ENCODE peak calls at places on chromosomes 13 and 19, in eight cellular contexts. E is stimulated activated CD4-positive, alpha-beta T cell treated with anti-CD3 and anti-CD28 coated beads, Interleukin-1b, Interleukin-23, amount 100 ng/mL, for 1 hour; T is gastrocnemius medialis; J is stimulated activated CD8-positive, alpha-beta memory T cell treated with anti-CD3 and anti-CD28 coated beads, Interleukin-2, amount 100 ng/mL, for 1 hour; Q is COLO829; R is transverse colon; P is fibroblast of gingiva; X is activated T-cell treated with anti-CD3 and anti-CD28 coated beads for 1 hour. A is an unnamed sample.

GRCh38 chr13:91368676-91369425 is 21.4 kb downstream of the MIR17HG start:
- DNase-seq in T (no peak), E (no peak), J (no peak), Q (no peak), X (no peak), P (peak), R (no peak), A (no peak)

GRCh38 chr19:44912854-44913253 is 1.6 kb upstream of the APOC1 start:
- DNase-seq in Q (no peak), J (no peak), T (peak), E (no peak), P (peak), R (peak), X (no peak), A (no peak)

GRCh38 chr19:55116232-55117062 is 990 bp downstream of the PPP1R12C start:
- DNase-seq in E (no peak), Q (peak), J (peak), T (peak), R (peak), P (peak), X (peak), A (no peak)

GRCh38 chr19:52567921-52568320 is 2.2 kb upstream of the ZNF701 start:
- DNase-seq in Q (no peak), T (no peak), P (no peak), X (no peak), J (no peak), E (no peak), R (no peak), A (no peak)

GRCh38 chr13:73399347-73400216 is 340.8 kb downstream of the KLF5 start:
- DNase-seq in J (no peak), T (no peak), X (no peak), R (peak), Q (peak), E (no peak), P (no peak), A (no peak)

GRCh38 chr19:48617146-48617937 is 1.6 kb downstream of the RPL18 start:
- DNase-seq in T (no peak), E (no peak), X (no peak), J (no peak), R (no peak), P (no peak), Q (no peak), A (no peak)

GRCh38 chr19:37905936-37906867 is at the start of gene WDR87:
- DNase-seq in Q (no peak), R (peak), E (peak), X (peak), J (peak), P (no peak), T (no peak), A (peak)

GRCh38 chr13:25222740-25223139 is 50.7 kb upstream of the AMER2 start:
- DNase-seq in Q (no peak), R (no peak), X (no peak), P (no peak), T (no peak), J (no peak), E (no peak), A (no peak)

GRCh38 chr13:99332456-99332855 is 25.3 kb upstream of the GPR183 start:
- DNase-seq in J (no peak), Q (no peak), X (no peak), R (no peak), P (no peak), E (no peak), T (no peak), A (no peak)

GRCh38 chr13:20193924-20194631 is 1.3 kb upstream of the GJB2 start:
- DNase-seq in J (no peak), Q (no peak), R (no peak), X (no peak), T (no peak), P (no peak), E (no peak), A (no peak)

GRCh38 chr19:41795031-41795461 is 1.3 kb upstream of the CEACAM3 start:
- DNase-seq in R (peak), E (peak), J (peak), Q (no peak), P (no peak), X (peak), T (no peak), A (peak)

GRCh38 chr19:36838784-36839324 is 667 bp upstream of the ZNF790 start:
- DNase-seq in P (no peak), E (no peak), X (no peak), T (no peak), J (no peak), Q (no peak), R (no peak), A (no peak)

GRCh38 chr13:110197471-110197870 is 109.5 kb downstream of the COL4A1 start:
- DNase-seq in E (no peak), T (no peak), J (no peak), X (no peak), P (no peak), R (no peak), Q (no peak), A (no peak)

GRCh38 chr19:49553451-49554271 is 25.9 kb downstream of the RCN3 start:
- DNase-seq in J (no peak), Q (no peak), P (peak), R (peak), E (no peak), X (peak), T (no peak), A (no peak)

GRCh38 chr13:113307491-113307890 is 10.5 kb downstream of the LAMP1 start:
- DNase-seq in T (no peak), Q (no peak), P (no peak), J (no peak), R (no peak), X (no peak), E (no peak), A (no peak)

GRCh38 chr19:55545913-55546495 is 661 bp upstream of the SBK3 start:
- DNase-seq in J (no peak), R (no peak), E (no peak), X (no peak), T (peak), P (no peak), Q (no peak), A (no peak)

GRCh38 chr19:13604902-13605586 is 98.8 kb upstream of the CACNA1A start:
- DNase-seq in T (no peak), Q (no peak), E (no peak), X (no peak), J (no peak), P (no peak), R (no peak), A (no peak)

GRCh38 chr19:50703915-50704548 is 15.6 kb downstream of the SHANK1 start:
- DNase-seq in Q (no peak), J (no peak), R (no peak), T (no peak), P (no peak), E (no peak), X (no peak), A (no peak)

GRCh38 chr19:44113138-44113783 is at the start of gene ZNF225:
- DNase-seq in T (peak), Q (peak), P (peak), X (peak), R (peak), E (peak), J (peak), A (peak)

GRCh38 chr13:95641291-95641811 is 3.2 kb downstream of the DZIP1 start:
- DNase-seq in P (peak), E (no peak), X (no peak), Q (no peak), J (no peak), R (peak), T (no peak), A (no peak)

GRCh38 chr19:38367041-38367440 is 7.3 kb upstream of the PSMD8 start:
- DNase-seq in E (no peak), Q (no peak), X (no peak), P (no peak), R (no peak), T (no peak), J (no peak), A (no peak)

GRCh38 chr13:70812481-70812880 is 704.2 kb upstream of the KLHL1 start:
- DNase-seq in T (no peak), J (no peak), X (no peak), R (no peak), P (peak), Q (no peak), E (no peak), A (no peak)

GRCh38 chr19:33132425-33132824 is 511 bp downstream of the WDR88 start:
- DNase-seq in P (no peak), J (no peak), T (no peak), R (no peak), X (no peak), E (no peak), Q (no peak), A (no peak)

GRCh38 chr19:58326914-58327726 is at the start of gene ZSCAN22:
- DNase-seq in E (peak), J (peak), P (peak), X (peak), Q (peak), T (peak), R (peak), A (peak)